ENCODE peak calls at places on chromosome 3, in eight cellular contexts. G, B, A, P, O, K, R and Q are unnamed samples.

GRCh38 chr3:139099968-139100817 is 55.5 kb upstream of the PRR23C start:
- DNase-seq in G (no peak), B (no peak), A (no peak), P (no peak), O (no peak), K (no peak), R (no peak), Q (no peak)

GRCh38 chr3:41477399-41478014 is 278.2 kb downstream of the CTNNB1 start:
- DNase-seq in G (no peak), B (no peak), A (no peak), P (no peak), O (no peak), K (no peak), R (no peak), Q (no peak)

GRCh38 chr3:112463250-112463649 is 36.0 kb downstream of the BTLA start:
- DNase-seq in G (no peak), B (no peak), A (no peak), P (no peak), O (no peak), K (no peak), R (no peak), Q (no peak)

GRCh38 chr3:45775571-45776290 is 20.6 kb downstream of the SLC6A20 start:
- DNase-seq in G (no peak), B (no peak), A (no peak), P (no peak), O (no peak), K (no peak), R (no peak), Q (no peak)

GRCh38 chr3:122076414-122077292 is 21.5 kb downstream of the CD86 start:
- DNase-seq in G (no peak), B (no peak), A (no peak), P (no peak), O (no peak), K (no peak), R (no peak), Q (no peak)

GRCh38 chr3:119044593-119044992 is 9.9 kb upstream of the IGSF11 start:
- DNase-seq in G (no peak), B (no peak), A (no peak), P (no peak), O (no peak), K (no peak), R (no peak), Q (no peak)

GRCh38 chr3:21979706-21980105 is 228.7 kb upstream of the ZNF385D start:
- DNase-seq in G (no peak), B (no peak), A (no peak), P (no peak), O (no peak), K (peak), R (no peak), Q (no peak)

GRCh38 chr3:63937661-63938651 is 25.8 kb upstream of the SCAANT1 start:
- DNase-seq in G (no peak), B (no peak), A (no peak), P (no peak), O (no peak), K (no peak), R (peak), Q (no peak)

GRCh38 chr3:105806361-105806760 is 62.5 kb downstream of the CBLB start:
- DNase-seq in G (no peak), B (no peak), A (no peak), P (no peak), O (no peak), K (peak), R (peak), Q (no peak)

GRCh38 chr3:163391407-163392181 is 1686.7 kb downstream of the SI start:
- DNase-seq in G (no peak), B (no peak), A (no peak), P (no peak), O (no peak), K (no peak), R (no peak), Q (no peak)

GRCh38 chr3:190666801-190667200 is 152.9 kb downstream of the IL1RAP start:
- DNase-seq in G (no peak), B (no peak), A (no peak), P (no peak), O (no peak), K (no peak), R (no peak), Q (no peak)

GRCh38 chr3:106533761-106534160 is 664.9 kb upstream of the CBLB start:
- DNase-seq in G (no peak), B (no peak), A (no peak), P (no peak), O (no peak), K (no peak), R (no peak), Q (no peak)

GRCh38 chr3:50192689-50193141 is 1.3 kb downstream of the GNAT1 start:
- DNase-seq in G (peak), B (peak), A (no peak), P (no peak), O (peak), K (peak), R (peak), Q (peak)

GRCh38 chr3:27357665-27358258 is 11.4 kb downstream of the NEK10 start:
- DNase-seq in G (peak), B (no peak), A (no peak), P (peak), O (peak), K (peak), R (peak), Q (peak)

GRCh38 chr3:193367868-193368267 is 10.7 kb downstream of the ATP13A5 start:
- DNase-seq in G (no peak), B (no peak), A (no peak), P (no peak), O (no peak), K (no peak), R (no peak), Q (no peak)

GRCh38 chr3:126212629-126213375 is 32.4 kb upstream of the ALDH1L1 start:
- DNase-seq in G (no peak), B (peak), A (peak), P (peak), O (no peak), K (peak), R (peak), Q (peak)

GRCh38 chr3:113552851-113553250 is 20.5 kb downstream of the SIDT1 start:
- DNase-seq in G (no peak), B (no peak), A (peak), P (no peak), O (no peak), K (no peak), R (no peak), Q (no peak)

GRCh38 chr3:114669614-114670013 is 375.8 kb downstream of the TIGIT start:
- DNase-seq in G (no peak), B (no peak), A (no peak), P (no peak), O (no peak), K (no peak), R (no peak), Q (no peak)

GRCh38 chr3:32500225-32500624 is 2.4 kb downstream of the CMTM6 start:
- DNase-seq in G (no peak), B (no peak), A (no peak), P (no peak), O (no peak), K (no peak), R (no peak), Q (no peak)

GRCh38 chr3:158522737-158523136 is 48.3 kb upstream of the MLF1 start:
- DNase-seq in G (no peak), B (no peak), A (no peak), P (no peak), O (no peak), K (peak), R (no peak), Q (no peak)

GRCh38 chr3:125280966-125281365 is 68.4 kb upstream of the SLC12A8 start:
- DNase-seq in G (no peak), B (no peak), A (peak), P (no peak), O (no peak), K (peak), R (peak), Q (peak)

GRCh38 chr3:114389156-114389555 is 95.3 kb downstream of the TIGIT start:
- DNase-seq in G (no peak), B (no peak), A (no peak), P (no peak), O (peak), K (no peak), R (no peak), Q (no peak)

GRCh38 chr3:54801977-54802376 is 125.9 kb downstream of the LRTM1 start:
- DNase-seq in G (no peak), B (no peak), A (no peak), P (no peak), O (no peak), K (no peak), R (no peak), Q (no peak)

GRCh38 chr3:8712871-8713360 is 20.7 kb upstream of the CAV3 start:
- DNase-seq in G (no peak), B (no peak), A (no peak), P (no peak), O (no peak), K (no peak), R (no peak), Q (peak)

GRCh38 chr3:165854696-165855095 is 17.5 kb upstream of the BCHE start:
- DNase-seq in G (no peak), B (no peak), A (peak), P (no peak), O (no peak), K (no peak), R (peak), Q (no peak)

GRCh38 chr3:98692787-98693473 is 70.2 kb upstream of the ST3GAL6 start:
- DNase-seq in G (no peak), B (no peak), A (no peak), P (no peak), O (no peak), K (no peak), R (no peak), Q (no peak)

GRCh38 chr3:15359677-15360397 is 27.5 kb upstream of the SH3BP5 start:
- DNase-seq in G (no peak), B (no peak), A (no peak), P (no peak), O (no peak), K (no peak), R (no peak), Q (no peak)

GRCh38 chr3:108106031-108106430 is 15.2 kb upstream of the CD47 start:
- DNase-seq in G (no peak), B (no peak), A (no peak), P (peak), O (no peak), K (peak), R (no peak), Q (no peak)

GRCh38 chr3:170301404-170301803 is 56.1 kb upstream of the SKIL start:
- DNase-seq in G (no peak), B (no peak), A (peak), P (peak), O (no peak), K (no peak), R (no peak), Q (no peak)

GRCh38 chr3:73669268-73669667 is 44.5 kb upstream of the PDZRN3 start:
- DNase-seq in G (no peak), B (no peak), A (no peak), P (no peak), O (no peak), K (peak), R (no peak), Q (no peak)

GRCh38 chr3:127159547-127159946 is 33.4 kb upstream of the PRR23E start:
- DNase-seq in G (no peak), B (no peak), A (peak), P (no peak), O (no peak), K (no peak), R (no peak), Q (peak)

GRCh38 chr3:23959147-23959900 is 14.2 kb downstream of the NR1D2 start:
- DNase-seq in G (no peak), B (no peak), A (no peak), P (no peak), O (no peak), K (peak), R (peak), Q (no peak)

GRCh38 chr3:129576514-129577345 is 29.7 kb downstream of the PLXND1 start:
- DNase-seq in G (peak), B (peak), A (peak), P (no peak), O (peak), K (no peak), R (no peak), Q (peak)